ENCODE peak calls at places on chromosomes 4 and X, in six cellular contexts. One of them, this sample, is unnamed.

GRCh38 chr4:109040441-109040840 is 262.0 kb downstream of the COL25A1 start:
- DNase-seq in activated T-cell treated with anti-CD3 and anti-CD28 coated beads for 1 hour: no peak
- DNase-seq in endothelial cell: no peak
- DNase-seq in H9: no peak
- DNase-seq in PC-3: peak
- DNase-seq in BJ: peak
- DNase-seq in this sample: no peak

GRCh38 chr4:38925492-38926418 is 58.1 kb downstream of the FAM114A1 start:
- DNase-seq in activated T-cell treated with anti-CD3 and anti-CD28 coated beads for 1 hour: no peak
- DNase-seq in endothelial cell: no peak
- DNase-seq in H9: no peak
- DNase-seq in PC-3: no peak
- DNase-seq in BJ: no peak
- DNase-seq in this sample: no peak

GRCh38 chr4:76219299-76220055 is 5.9 kb upstream of the SCARB2 start:
- DNase-seq in activated T-cell treated with anti-CD3 and anti-CD28 coated beads for 1 hour: no peak
- DNase-seq in endothelial cell: no peak
- DNase-seq in H9: no peak
- DNase-seq in PC-3: peak
- DNase-seq in BJ: no peak
- DNase-seq in this sample: no peak

GRCh38 chr4:100462206-100462605 is 55.6 kb downstream of the EMCN start:
- DNase-seq in activated T-cell treated with anti-CD3 and anti-CD28 coated beads for 1 hour: no peak
- DNase-seq in endothelial cell: no peak
- DNase-seq in H9: no peak
- DNase-seq in PC-3: peak
- DNase-seq in BJ: no peak
- DNase-seq in this sample: no peak

GRCh38 chr4:71198958-71199357 is 139.9 kb upstream of the SLC4A4 start:
- DNase-seq in activated T-cell treated with anti-CD3 and anti-CD28 coated beads for 1 hour: no peak
- DNase-seq in endothelial cell: no peak
- DNase-seq in H9: no peak
- DNase-seq in PC-3: no peak
- DNase-seq in BJ: no peak
- DNase-seq in this sample: no peak

GRCh38 chrX:1576201-1577101 is 15.0 kb upstream of the AKAP17A start:
- DNase-seq in activated T-cell treated with anti-CD3 and anti-CD28 coated beads for 1 hour: no peak
- DNase-seq in endothelial cell: no peak
- DNase-seq in H9: no peak
- DNase-seq in PC-3: no peak
- DNase-seq in BJ: no peak
- DNase-seq in this sample: no peak

GRCh38 chrX:77436682-77437081 is 10.5 kb upstream of the FGF16 start:
- DNase-seq in activated T-cell treated with anti-CD3 and anti-CD28 coated beads for 1 hour: no peak
- DNase-seq in endothelial cell: no peak
- DNase-seq in H9: no peak
- DNase-seq in PC-3: peak
- DNase-seq in BJ: no peak
- DNase-seq in this sample: no peak

GRCh38 chr4:172725581-172725980 is 443.0 kb upstream of the GALNT7 start:
- DNase-seq in activated T-cell treated with anti-CD3 and anti-CD28 coated beads for 1 hour: no peak
- DNase-seq in endothelial cell: no peak
- DNase-seq in H9: no peak
- DNase-seq in PC-3: peak
- DNase-seq in BJ: peak
- DNase-seq in this sample: no peak

GRCh38 chr4:62434921-62435320 is 1234.8 kb downstream of the ADGRL3 start:
- DNase-seq in activated T-cell treated with anti-CD3 and anti-CD28 coated beads for 1 hour: no peak
- DNase-seq in endothelial cell: no peak
- DNase-seq in H9: no peak
- DNase-seq in PC-3: no peak
- DNase-seq in BJ: no peak
- DNase-seq in this sample: no peak

GRCh38 chr4:56979674-56980073 is 978 bp downstream of the POLR2B start:
- DNase-seq in activated T-cell treated with anti-CD3 and anti-CD28 coated beads for 1 hour: peak
- DNase-seq in endothelial cell: peak
- DNase-seq in H9: peak
- DNase-seq in PC-3: peak
- DNase-seq in BJ: no peak
- DNase-seq in this sample: no peak

GRCh38 chrX:95290455-95290854 is 1394.2 kb upstream of the DIAPH2 start:
- DNase-seq in activated T-cell treated with anti-CD3 and anti-CD28 coated beads for 1 hour: no peak
- DNase-seq in endothelial cell: no peak
- DNase-seq in H9: no peak
- DNase-seq in PC-3: peak
- DNase-seq in BJ: no peak
- DNase-seq in this sample: no peak

GRCh38 chr4:140762202-140762601 is 6.0 kb upstream of the TBC1D9 start:
- DNase-seq in activated T-cell treated with anti-CD3 and anti-CD28 coated beads for 1 hour: no peak
- DNase-seq in endothelial cell: no peak
- DNase-seq in H9: no peak
- DNase-seq in PC-3: no peak
- DNase-seq in BJ: no peak
- DNase-seq in this sample: no peak

GRCh38 chr4:186201535-186202230 is 10.3 kb downstream of the CYP4V2 start:
- DNase-seq in activated T-cell treated with anti-CD3 and anti-CD28 coated beads for 1 hour: peak
- DNase-seq in endothelial cell: peak
- DNase-seq in H9: peak
- DNase-seq in PC-3: peak
- DNase-seq in BJ: no peak
- DNase-seq in this sample: peak

GRCh38 chr4:183722738-183723560 is 63.9 kb downstream of the TRAPPC11 start:
- DNase-seq in activated T-cell treated with anti-CD3 and anti-CD28 coated beads for 1 hour: peak
- DNase-seq in endothelial cell: peak
- DNase-seq in H9: peak
- DNase-seq in PC-3: peak
- DNase-seq in BJ: no peak
- DNase-seq in this sample: peak